ENCODE peak calls at places on chromosomes 13 and 19, in six cellular contexts. One of them, this sample, is unnamed.

GRCh38 chr13:43364210-43365041 is 341.0 kb downstream of the DNAJC15 start:
- DNase-seq in CD8-positive, alpha-beta memory T cell: no peak
- DNase-seq in IMR-90: peak; percentile 70
- DNase-seq in breast epithelium: no peak
- DNase-seq in neuronal stem cell: no peak
- DNase-seq in colonic mucosa: no peak
- DNase-seq in this sample: no peak

GRCh38 chr13:26988059-26988769 is 183.4 kb downstream of the USP12 start:
- DNase-seq in breast epithelium: no peak
- DNase-seq in neuronal stem cell: no peak
- DNase-seq in CD8-positive, alpha-beta memory T cell: no peak
- DNase-seq in colonic mucosa: no peak
- DNase-seq in IMR-90: no peak
- DNase-seq in this sample: no peak

GRCh38 chr13:80345771-80346510 is 5.0 kb upstream of the SPRY2 start:
- DNase-seq in IMR-90: no peak
- DNase-seq in neuronal stem cell: no peak
- DNase-seq in breast epithelium: no peak
- DNase-seq in colonic mucosa: no peak
- DNase-seq in CD8-positive, alpha-beta memory T cell: no peak
- DNase-seq in this sample: no peak

GRCh38 chr13:98276486-98276885 is 99.4 kb upstream of the RNF113B start:
- DNase-seq in CD8-positive, alpha-beta memory T cell: no peak
- DNase-seq in breast epithelium: no peak
- DNase-seq in IMR-90: peak; percentile 61
- DNase-seq in neuronal stem cell: no peak
- DNase-seq in colonic mucosa: no peak
- DNase-seq in this sample: no peak

GRCh38 chr19:48674921-48675824 is 2.4 kb upstream of the NTN5 start:
- DNase-seq in IMR-90: peak; percentile 72
- DNase-seq in breast epithelium: peak; percentile 80
- DNase-seq in neuronal stem cell: peak; percentile 82
- DNase-seq in CD8-positive, alpha-beta memory T cell: peak; percentile 76
- DNase-seq in colonic mucosa: peak; percentile 87
- DNase-seq in this sample: peak; percentile 87

GRCh38 chr13:35838356-35838755 is 292.8 kb downstream of the DCLK1 start:
- DNase-seq in CD8-positive, alpha-beta memory T cell: no peak
- DNase-seq in breast epithelium: no peak
- DNase-seq in IMR-90: peak; percentile 85
- DNase-seq in neuronal stem cell: no peak
- DNase-seq in colonic mucosa: no peak
- DNase-seq in this sample: no peak

GRCh38 chr19:2047449-2048103 is 3.5 kb downstream of the MKNK2 start:
- DNase-seq in neuronal stem cell: no peak
- DNase-seq in breast epithelium: no peak
- DNase-seq in IMR-90: no peak
- DNase-seq in colonic mucosa: peak; percentile 66
- DNase-seq in CD8-positive, alpha-beta memory T cell: no peak
- DNase-seq in this sample: peak; percentile 81

GRCh38 chr13:33284916-33285315 is 639 bp downstream of the STARD13 start:
- DNase-seq in neuronal stem cell: no peak
- DNase-seq in colonic mucosa: no peak
- DNase-seq in IMR-90: no peak
- DNase-seq in breast epithelium: no peak
- DNase-seq in CD8-positive, alpha-beta memory T cell: no peak
- DNase-seq in this sample: peak; percentile 24

GRCh38 chr13:94859812-94860210 is 147.5 kb upstream of the SOX21 start:
- DNase-seq in CD8-positive, alpha-beta memory T cell: no peak
- DNase-seq in neuronal stem cell: no peak
- DNase-seq in breast epithelium: no peak
- DNase-seq in colonic mucosa: no peak
- DNase-seq in IMR-90: no peak
- DNase-seq in this sample: no peak

GRCh38 chr13:45796421-45796960 is 55.1 kb downstream of the SIAH3 start:
- DNase-seq in breast epithelium: no peak
- DNase-seq in IMR-90: no peak
- DNase-seq in colonic mucosa: no peak
- DNase-seq in neuronal stem cell: no peak
- DNase-seq in CD8-positive, alpha-beta memory T cell: no peak
- DNase-seq in this sample: peak; percentile 84

GRCh38 chr19:16463341-16463990 is 8.3 kb downstream of the EPS15L1 start:
- DNase-seq in CD8-positive, alpha-beta memory T cell: no peak
- DNase-seq in neuronal stem cell: no peak
- DNase-seq in colonic mucosa: no peak
- DNase-seq in IMR-90: no peak
- DNase-seq in breast epithelium: no peak
- DNase-seq in this sample: no peak

GRCh38 chr19:48868196-48868886 is at the start of gene PLEKHA4:
- DNase-seq in colonic mucosa: peak; percentile 55
- DNase-seq in IMR-90: peak; percentile 49
- DNase-seq in neuronal stem cell: no peak
- DNase-seq in CD8-positive, alpha-beta memory T cell: no peak
- DNase-seq in breast epithelium: no peak
- DNase-seq in this sample: peak; percentile 29

GRCh38 chr13:35475960-35476943 is at the start of gene MAB21L1:
- DNase-seq in neuronal stem cell: peak; percentile 59
- DNase-seq in CD8-positive, alpha-beta memory T cell: no peak
- DNase-seq in colonic mucosa: peak; percentile 25
- DNase-seq in breast epithelium: no peak
- DNase-seq in IMR-90: peak; percentile 19
- DNase-seq in this sample: peak; percentile 9

GRCh38 chr13:113728571-113729054 is 30.4 kb upstream of the TMEM255B start:
- DNase-seq in IMR-90: no peak
- DNase-seq in breast epithelium: no peak
- DNase-seq in CD8-positive, alpha-beta memory T cell: no peak
- DNase-seq in colonic mucosa: no peak
- DNase-seq in neuronal stem cell: no peak
- DNase-seq in this sample: no peak

GRCh38 chr13:49649963-49650312 is 21.6 kb downstream of the ARL11 start:
- DNase-seq in IMR-90: peak; percentile 48
- DNase-seq in breast epithelium: no peak
- DNase-seq in colonic mucosa: no peak
- DNase-seq in neuronal stem cell: no peak
- DNase-seq in CD8-positive, alpha-beta memory T cell: no peak
- DNase-seq in this sample: no peak

GRCh38 chr13:30872685-30873443 is 33.2 kb upstream of the MEDAG start:
- DNase-seq in breast epithelium: no peak
- DNase-seq in IMR-90: peak; percentile 94
- DNase-seq in neuronal stem cell: peak; percentile 77
- DNase-seq in CD8-positive, alpha-beta memory T cell: no peak
- DNase-seq in colonic mucosa: no peak
- DNase-seq in this sample: no peak

GRCh38 chr13:44895584-44895983 is 93.7 kb downstream of the NUFIP1 start:
- DNase-seq in breast epithelium: no peak
- DNase-seq in colonic mucosa: no peak
- DNase-seq in IMR-90: no peak
- DNase-seq in neuronal stem cell: no peak
- DNase-seq in CD8-positive, alpha-beta memory T cell: no peak
- DNase-seq in this sample: no peak

GRCh38 chr13:50593228-50593627 is 250.3 kb downstream of the DLEU7 start:
- DNase-seq in colonic mucosa: no peak
- DNase-seq in breast epithelium: no peak
- DNase-seq in CD8-positive, alpha-beta memory T cell: no peak
- DNase-seq in neuronal stem cell: no peak
- DNase-seq in IMR-90: no peak
- DNase-seq in this sample: no peak

GRCh38 chr19:46192990-46193650 is 36.4 kb upstream of the IGFL1 start:
- DNase-seq in neuronal stem cell: no peak
- DNase-seq in IMR-90: peak; percentile 51
- DNase-seq in CD8-positive, alpha-beta memory T cell: no peak
- DNase-seq in breast epithelium: peak; percentile 72
- DNase-seq in colonic mucosa: peak; percentile 20
- DNase-seq in this sample: peak; percentile 37

GRCh38 chr13:100589178-100589725 is 663 bp upstream of the GGACT start:
- DNase-seq in colonic mucosa: no peak
- DNase-seq in CD8-positive, alpha-beta memory T cell: no peak
- DNase-seq in IMR-90: no peak
- DNase-seq in neuronal stem cell: no peak
- DNase-seq in breast epithelium: no peak
- DNase-seq in this sample: no peak

GRCh38 chr13:76455960-76456359 is 430.2 kb downstream of the KCTD12 start:
- DNase-seq in neuronal stem cell: no peak
- DNase-seq in IMR-90: peak; percentile 78
- DNase-seq in breast epithelium: no peak
- DNase-seq in CD8-positive, alpha-beta memory T cell: no peak
- DNase-seq in colonic mucosa: no peak
- DNase-seq in this sample: no peak

GRCh38 chr19:10927691-10928562 is 512 bp downstream of the YIPF2 start:
- DNase-seq in colonic mucosa: no peak
- DNase-seq in breast epithelium: no peak
- DNase-seq in neuronal stem cell: no peak
- DNase-seq in CD8-positive, alpha-beta memory T cell: peak; percentile 10
- DNase-seq in IMR-90: no peak
- DNase-seq in this sample: peak; percentile 20

GRCh38 chr19:29278716-29279115 is 65.8 kb upstream of the UQCRFS1 start:
- DNase-seq in neuronal stem cell: no peak
- DNase-seq in IMR-90: no peak
- DNase-seq in CD8-positive, alpha-beta memory T cell: no peak
- DNase-seq in breast epithelium: no peak
- DNase-seq in colonic mucosa: no peak
- DNase-seq in this sample: no peak

GRCh38 chr13:102380012-102380411 is 21.8 kb downstream of the FGF14 start:
- DNase-seq in CD8-positive, alpha-beta memory T cell: no peak
- DNase-seq in IMR-90: no peak
- DNase-seq in colonic mucosa: no peak
- DNase-seq in breast epithelium: no peak
- DNase-seq in neuronal stem cell: no peak
- DNase-seq in this sample: no peak

GRCh38 chr19:632228-633067 is 889 bp downstream of the POLRMT start:
- DNase-seq in breast epithelium: no peak
- DNase-seq in CD8-positive, alpha-beta memory T cell: no peak
- DNase-seq in neuronal stem cell: peak; percentile 46
- DNase-seq in colonic mucosa: peak; percentile 77
- DNase-seq in IMR-90: peak; percentile 36
- DNase-seq in this sample: peak; percentile 80

GRCh38 chr13:76836311-76836710 is 49.9 kb downstream of the KCTD12 start:
- DNase-seq in neuronal stem cell: no peak
- DNase-seq in colonic mucosa: no peak
- DNase-seq in breast epithelium: no peak
- DNase-seq in IMR-90: peak; percentile 70
- DNase-seq in CD8-positive, alpha-beta memory T cell: no peak
- DNase-seq in this sample: no peak

GRCh38 chr19:10979950-10980349 is 19.1 kb downstream of the SMARCA4 start:
- DNase-seq in neuronal stem cell: no peak
- DNase-seq in breast epithelium: no peak
- DNase-seq in CD8-positive, alpha-beta memory T cell: peak; percentile 23
- DNase-seq in IMR-90: no peak
- DNase-seq in colonic mucosa: no peak
- DNase-seq in this sample: no peak

GRCh38 chr13:35711909-35712308 is 235.4 kb upstream of the MAB21L1 start:
- DNase-seq in breast epithelium: no peak
- DNase-seq in IMR-90: no peak
- DNase-seq in CD8-positive, alpha-beta memory T cell: no peak
- DNase-seq in colonic mucosa: no peak
- DNase-seq in neuronal stem cell: no peak
- DNase-seq in this sample: no peak

GRCh38 chr13:32001769-32002168 is 29.8 kb upstream of the FRY start:
- DNase-seq in colonic mucosa: no peak
- DNase-seq in IMR-90: no peak
- DNase-seq in breast epithelium: no peak
- DNase-seq in CD8-positive, alpha-beta memory T cell: no peak
- DNase-seq in neuronal stem cell: no peak
- DNase-seq in this sample: no peak

GRCh38 chr13:60959427-60959826 is 456.2 kb downstream of the PCDH20 start:
- DNase-seq in neuronal stem cell: no peak
- DNase-seq in breast epithelium: no peak
- DNase-seq in IMR-90: no peak
- DNase-seq in colonic mucosa: no peak
- DNase-seq in CD8-positive, alpha-beta memory T cell: no peak
- DNase-seq in this sample: no peak

DNA sequence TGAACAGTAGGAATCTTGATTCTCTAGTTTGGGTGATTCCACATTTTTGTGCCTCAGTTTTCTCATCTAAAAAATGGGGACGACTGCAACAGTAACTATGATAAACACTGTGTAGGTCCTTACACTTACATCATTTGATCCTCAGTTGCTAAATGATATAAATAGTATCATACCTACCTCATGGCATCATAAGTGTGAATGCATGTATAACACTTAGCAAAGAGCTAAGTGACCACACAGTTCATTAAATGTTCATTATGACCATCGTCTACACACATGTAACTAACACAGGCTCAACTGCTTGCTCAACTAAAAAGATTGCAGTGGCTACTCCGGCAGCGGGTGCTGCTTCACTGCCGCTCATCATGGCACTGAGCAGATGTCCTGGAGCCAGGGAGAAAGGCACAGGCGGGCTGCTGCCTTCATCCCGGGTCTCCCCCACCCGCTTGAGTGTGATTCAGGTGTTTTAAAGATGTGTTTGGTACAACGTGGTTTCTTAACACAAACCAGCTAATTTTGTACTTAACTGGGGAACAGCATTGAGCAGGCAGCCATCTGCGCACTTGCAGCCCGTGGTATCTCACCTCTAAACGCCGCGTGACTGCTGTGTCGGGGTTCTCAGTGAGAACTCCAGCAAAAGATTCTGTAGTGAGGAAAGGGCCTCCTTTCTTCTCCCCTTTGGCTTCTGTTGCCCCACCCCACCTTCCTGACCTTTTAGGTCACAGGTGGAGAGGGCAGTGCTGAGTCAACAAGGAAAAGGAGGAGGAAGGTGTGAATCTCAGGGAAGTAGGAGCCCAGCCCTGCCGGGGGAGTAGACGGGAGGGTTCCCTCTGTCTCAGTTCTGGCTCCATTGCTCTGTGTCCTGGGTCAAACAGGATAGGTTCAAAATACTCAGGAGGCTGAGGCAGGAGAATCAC is 11.7 kb upstream of the ACTN4 start:
- DNase-seq in neuronal stem cell: no peak
- DNase-seq in CD8-positive, alpha-beta memory T cell: no peak
- DNase-seq in colonic mucosa: peak; percentile 53
- DNase-seq in IMR-90: no peak
- DNase-seq in breast epithelium: no peak
- DNase-seq in this sample: no peak
- H3K27ac ChIP-seq in neuronal stem cell: no peak overlapping the region
- H3K27ac ChIP-seq in CD8-positive, alpha-beta memory T cell: peak overlapping the region; percentile 20
- H3K27ac ChIP-seq in colonic mucosa: peak overlapping the region; percentile 79
- H3K27ac ChIP-seq in IMR-90: no peak overlapping the region
- H3K27ac ChIP-seq in breast epithelium: no peak overlapping the region
- H3K27ac ChIP-seq in this sample: peak overlapping the region; percentile 69

GRCh38 chr13:106306748-106307277 is 228.6 kb downstream of the EFNB2 start:
- DNase-seq in IMR-90: no peak
- DNase-seq in colonic mucosa: no peak
- DNase-seq in neuronal stem cell: no peak
- DNase-seq in CD8-positive, alpha-beta memory T cell: no peak
- DNase-seq in breast epithelium: no peak
- DNase-seq in this sample: no peak
- H3K4me1 ChIP-seq in IMR-90: no peaks in the 10 kb centered on the region
- H3K4me1 ChIP-seq in colonic mucosa: no peaks in the 10 kb centered on the region
- H3K4me1 ChIP-seq in neuronal stem cell: no peaks in the 10 kb centered on the region
- H3K4me1 ChIP-seq in CD8-positive, alpha-beta memory T cell: no peaks in the 10 kb centered on the region
- H3K4me1 ChIP-seq in breast epithelium: no peaks in the 10 kb centered on the region
- H3K4me1 ChIP-seq in this sample: no peaks in the 10 kb centered on the region

GRCh38 chr19:56884481-56884880 is 44.0 kb upstream of the PEG3 start:
- DNase-seq in CD8-positive, alpha-beta memory T cell: no peak
- DNase-seq in breast epithelium: no peak
- DNase-seq in neuronal stem cell: no peak
- DNase-seq in colonic mucosa: no peak
- DNase-seq in IMR-90: no peak
- DNase-seq in this sample: no peak
- H3K27ac ChIP-seq in CD8-positive, alpha-beta memory T cell: no peak overlapping the region
- H3K27ac ChIP-seq in breast epithelium: no peak overlapping the region
- H3K27ac ChIP-seq in neuronal stem cell: no peak overlapping the region
- H3K27ac ChIP-seq in colonic mucosa: no peak overlapping the region
- H3K27ac ChIP-seq in IMR-90: no peak overlapping the region
- H3K27ac ChIP-seq in this sample: no peak overlapping the region

GRCh38 chr19:39852882-39853281 is 6.7 kb upstream of the FBL start:
- DNase-seq in breast epithelium: no peak
- DNase-seq in colonic mucosa: no peak
- DNase-seq in neuronal stem cell: no peak
- DNase-seq in IMR-90: no peak
- DNase-seq in CD8-positive, alpha-beta memory T cell: no peak
- DNase-seq in this sample: no peak
- H3K4me1 ChIP-seq in breast epithelium: no peaks in the 10 kb centered on the region
- H3K4me1 ChIP-seq in colonic mucosa: no peaks in the 10 kb centered on the region
- H3K4me1 ChIP-seq in neuronal stem cell: no peaks in the 10 kb centered on the region
- H3K4me1 ChIP-seq in IMR-90: no peaks in the 10 kb centered on the region
- H3K4me1 ChIP-seq in CD8-positive, alpha-beta memory T cell: no peaks in the 10 kb centered on the region
- H3K4me1 ChIP-seq in this sample: no peaks in the 10 kb centered on the region